ENCODE peak calls at places on chromosome 9, in five cellular contexts. One of them, this sample, is unnamed.
A peak's percentile ranks its signal among the peaks of the same experiment; 100 is the strongest.

GRCh38 chr9:114273461-114273881 is 49.4 kb upstream of the ORM1 start:
- DNase-seq in NCI-H1105 treated with DMSO at 0.1 percent for 48 hours: no peak
- DNase-seq in HTR-8/SVneo: no peak
- DNase-seq in activated CD4-positive, alpha-beta T cell treated with anti-CD3 and anti-CD28 coated beads, Interleukin-2, amount 10 ng/mL, durations not matched to agents 7 days and 5 days: no peak
- DNase-seq in GDM1: no peak
- DNase-seq in this sample: no peak

GRCh38 chr9:33375841-33376321 is 26.5 kb downstream of the AQP7 start:
- DNase-seq in NCI-H1105 treated with DMSO at 0.1 percent for 48 hours: no peak
- DNase-seq in activated CD4-positive, alpha-beta T cell treated with anti-CD3 and anti-CD28 coated beads, Interleukin-2, amount 10 ng/mL, durations not matched to agents 7 days and 5 days: no peak
- DNase-seq in HTR-8/SVneo: no peak
- DNase-seq in GDM1: no peak
- DNase-seq in this sample: no peak

GRCh38 chr9:96565684-96566360 is 53.8 kb downstream of the CDC14B start:
- DNase-seq in activated CD4-positive, alpha-beta T cell treated with anti-CD3 and anti-CD28 coated beads, Interleukin-2, amount 10 ng/mL, durations not matched to agents 7 days and 5 days: no peak
- DNase-seq in GDM1: no peak
- DNase-seq in NCI-H1105 treated with DMSO at 0.1 percent for 48 hours: no peak
- DNase-seq in HTR-8/SVneo: peak; percentile 18
- DNase-seq in this sample: no peak

GRCh38 chr9:111810908-111811307 is 16.2 kb upstream of the SHOC1 start:
- DNase-seq in GDM1: no peak
- DNase-seq in NCI-H1105 treated with DMSO at 0.1 percent for 48 hours: no peak
- DNase-seq in HTR-8/SVneo: no peak
- DNase-seq in activated CD4-positive, alpha-beta T cell treated with anti-CD3 and anti-CD28 coated beads, Interleukin-2, amount 10 ng/mL, durations not matched to agents 7 days and 5 days: no peak
- DNase-seq in this sample: no peak

GRCh38 chr9:124392855-124393460 is 22.3 kb downstream of the PSMB7 start:
- DNase-seq in NCI-H1105 treated with DMSO at 0.1 percent for 48 hours: peak; percentile 67
- DNase-seq in GDM1: no peak
- DNase-seq in activated CD4-positive, alpha-beta T cell treated with anti-CD3 and anti-CD28 coated beads, Interleukin-2, amount 10 ng/mL, durations not matched to agents 7 days and 5 days: no peak
- DNase-seq in HTR-8/SVneo: peak; percentile 62
- DNase-seq in this sample: no peak

GRCh38 chr9:77585335-77585786 is 62.8 kb downstream of the GNA14 start:
- DNase-seq in GDM1: no peak
- DNase-seq in activated CD4-positive, alpha-beta T cell treated with anti-CD3 and anti-CD28 coated beads, Interleukin-2, amount 10 ng/mL, durations not matched to agents 7 days and 5 days: no peak
- DNase-seq in HTR-8/SVneo: no peak
- DNase-seq in NCI-H1105 treated with DMSO at 0.1 percent for 48 hours: no peak
- DNase-seq in this sample: no peak

GRCh38 chr9:114662081-114662989 is 4.7 kb upstream of the TEX53 start:
- DNase-seq in NCI-H1105 treated with DMSO at 0.1 percent for 48 hours: peak; percentile 20
- DNase-seq in activated CD4-positive, alpha-beta T cell treated with anti-CD3 and anti-CD28 coated beads, Interleukin-2, amount 10 ng/mL, durations not matched to agents 7 days and 5 days: peak; percentile 75
- DNase-seq in HTR-8/SVneo: peak; percentile 69
- DNase-seq in GDM1: peak; percentile 10
- DNase-seq in this sample: peak; percentile 7

GRCh38 chr9:94650924-94651323 is 11.6 kb upstream of the FBP1 start:
- DNase-seq in HTR-8/SVneo: no peak
- DNase-seq in NCI-H1105 treated with DMSO at 0.1 percent for 48 hours: no peak
- DNase-seq in activated CD4-positive, alpha-beta T cell treated with anti-CD3 and anti-CD28 coated beads, Interleukin-2, amount 10 ng/mL, durations not matched to agents 7 days and 5 days: no peak
- DNase-seq in GDM1: no peak
- DNase-seq in this sample: no peak

GRCh38 chr9:130433168-130433946 is 11.4 kb upstream of the ASS1 start:
- DNase-seq in NCI-H1105 treated with DMSO at 0.1 percent for 48 hours: peak; percentile 40
- DNase-seq in GDM1: no peak
- DNase-seq in HTR-8/SVneo: no peak
- DNase-seq in activated CD4-positive, alpha-beta T cell treated with anti-CD3 and anti-CD28 coated beads, Interleukin-2, amount 10 ng/mL, durations not matched to agents 7 days and 5 days: peak; percentile 26
- DNase-seq in this sample: no peak

GRCh38 chr9:122392284-122392683 is 21.5 kb downstream of the PTGS1 start:
- DNase-seq in GDM1: no peak
- DNase-seq in activated CD4-positive, alpha-beta T cell treated with anti-CD3 and anti-CD28 coated beads, Interleukin-2, amount 10 ng/mL, durations not matched to agents 7 days and 5 days: peak; percentile 4
- DNase-seq in NCI-H1105 treated with DMSO at 0.1 percent for 48 hours: no peak
- DNase-seq in HTR-8/SVneo: no peak
- DNase-seq in this sample: no peak

GRCh38 chr9:87540444-87541105 is 42.9 kb downstream of the DAPK1 start:
- DNase-seq in GDM1: no peak
- DNase-seq in NCI-H1105 treated with DMSO at 0.1 percent for 48 hours: no peak
- DNase-seq in HTR-8/SVneo: no peak
- DNase-seq in activated CD4-positive, alpha-beta T cell treated with anti-CD3 and anti-CD28 coated beads, Interleukin-2, amount 10 ng/mL, durations not matched to agents 7 days and 5 days: no peak
- DNase-seq in this sample: no peak

GRCh38 chr9:18473551-18474279 is at the start of gene ADAMTSL1:
- DNase-seq in NCI-H1105 treated with DMSO at 0.1 percent for 48 hours: no peak
- DNase-seq in GDM1: no peak
- DNase-seq in HTR-8/SVneo: peak; percentile 43
- DNase-seq in activated CD4-positive, alpha-beta T cell treated with anti-CD3 and anti-CD28 coated beads, Interleukin-2, amount 10 ng/mL, durations not matched to agents 7 days and 5 days: no peak
- DNase-seq in this sample: no peak

GRCh38 chr9:70065572-70065971 is 21.9 kb downstream of the MAMDC2 start:
- DNase-seq in GDM1: no peak
- DNase-seq in HTR-8/SVneo: no peak
- DNase-seq in activated CD4-positive, alpha-beta T cell treated with anti-CD3 and anti-CD28 coated beads, Interleukin-2, amount 10 ng/mL, durations not matched to agents 7 days and 5 days: no peak
- DNase-seq in NCI-H1105 treated with DMSO at 0.1 percent for 48 hours: no peak
- DNase-seq in this sample: no peak

GRCh38 chr9:13816837-13817236 is 497.1 kb downstream of the NFIB start:
- DNase-seq in HTR-8/SVneo: no peak
- DNase-seq in GDM1: no peak
- DNase-seq in NCI-H1105 treated with DMSO at 0.1 percent for 48 hours: no peak
- DNase-seq in activated CD4-positive, alpha-beta T cell treated with anti-CD3 and anti-CD28 coated beads, Interleukin-2, amount 10 ng/mL, durations not matched to agents 7 days and 5 days: no peak
- DNase-seq in this sample: no peak

GRCh38 chr9:99105152-99106043 is 485 bp downstream of the TGFBR1 start:
- DNase-seq in NCI-H1105 treated with DMSO at 0.1 percent for 48 hours: peak; percentile 9
- DNase-seq in HTR-8/SVneo: peak; percentile 54
- DNase-seq in GDM1: no peak
- DNase-seq in activated CD4-positive, alpha-beta T cell treated with anti-CD3 and anti-CD28 coated beads, Interleukin-2, amount 10 ng/mL, durations not matched to agents 7 days and 5 days: peak; percentile 29
- DNase-seq in this sample: no peak

GRCh38 chr9:70480405-70480980 is 66.0 kb upstream of the KLF9 start:
- DNase-seq in GDM1: no peak
- DNase-seq in activated CD4-positive, alpha-beta T cell treated with anti-CD3 and anti-CD28 coated beads, Interleukin-2, amount 10 ng/mL, durations not matched to agents 7 days and 5 days: no peak
- DNase-seq in NCI-H1105 treated with DMSO at 0.1 percent for 48 hours: peak; percentile 50
- DNase-seq in HTR-8/SVneo: no peak
- DNase-seq in this sample: no peak

GRCh38 chr9:98765276-98765675 is 31.1 kb downstream of the ANKS6 start:
- DNase-seq in NCI-H1105 treated with DMSO at 0.1 percent for 48 hours: no peak
- DNase-seq in GDM1: no peak
- DNase-seq in activated CD4-positive, alpha-beta T cell treated with anti-CD3 and anti-CD28 coated beads, Interleukin-2, amount 10 ng/mL, durations not matched to agents 7 days and 5 days: no peak
- DNase-seq in HTR-8/SVneo: no peak
- DNase-seq in this sample: no peak

GRCh38 chr9:113293285-113293874 is 9.8 kb downstream of the RNF183 start:
- DNase-seq in NCI-H1105 treated with DMSO at 0.1 percent for 48 hours: no peak
- DNase-seq in HTR-8/SVneo: no peak
- DNase-seq in GDM1: no peak
- DNase-seq in activated CD4-positive, alpha-beta T cell treated with anti-CD3 and anti-CD28 coated beads, Interleukin-2, amount 10 ng/mL, durations not matched to agents 7 days and 5 days: no peak
- DNase-seq in this sample: no peak

GRCh38 chr9:120902286-120902685 is 24.3 kb downstream of the TRAF1 start:
- DNase-seq in NCI-H1105 treated with DMSO at 0.1 percent for 48 hours: no peak
- DNase-seq in GDM1: no peak
- DNase-seq in HTR-8/SVneo: no peak
- DNase-seq in activated CD4-positive, alpha-beta T cell treated with anti-CD3 and anti-CD28 coated beads, Interleukin-2, amount 10 ng/mL, durations not matched to agents 7 days and 5 days: no peak
- DNase-seq in this sample: no peak

GRCh38 chr9:79655571-79655970 is 83.8 kb downstream of the TLE4 start:
- DNase-seq in NCI-H1105 treated with DMSO at 0.1 percent for 48 hours: no peak
- DNase-seq in activated CD4-positive, alpha-beta T cell treated with anti-CD3 and anti-CD28 coated beads, Interleukin-2, amount 10 ng/mL, durations not matched to agents 7 days and 5 days: no peak
- DNase-seq in GDM1: no peak
- DNase-seq in HTR-8/SVneo: no peak
- DNase-seq in this sample: no peak

GRCh38 chr9:132670359-132670815 is at the start of gene GTF3C4:
- DNase-seq in HTR-8/SVneo: peak; percentile 71
- DNase-seq in activated CD4-positive, alpha-beta T cell treated with anti-CD3 and anti-CD28 coated beads, Interleukin-2, amount 10 ng/mL, durations not matched to agents 7 days and 5 days: peak; percentile 86
- DNase-seq in GDM1: peak; percentile 69
- DNase-seq in NCI-H1105 treated with DMSO at 0.1 percent for 48 hours: peak; percentile 61
- DNase-seq in this sample: peak; percentile 60

GRCh38 chr9:30524311-30524710 is 1860.1 kb upstream of the ACO1 start:
- DNase-seq in NCI-H1105 treated with DMSO at 0.1 percent for 48 hours: no peak
- DNase-seq in GDM1: no peak
- DNase-seq in activated CD4-positive, alpha-beta T cell treated with anti-CD3 and anti-CD28 coated beads, Interleukin-2, amount 10 ng/mL, durations not matched to agents 7 days and 5 days: no peak
- DNase-seq in HTR-8/SVneo: no peak
- DNase-seq in this sample: no peak

GRCh38 chr9:131649646-131650045 is 90.2 kb downstream of the RAPGEF1 start:
- DNase-seq in GDM1: no peak
- DNase-seq in NCI-H1105 treated with DMSO at 0.1 percent for 48 hours: no peak
- DNase-seq in activated CD4-positive, alpha-beta T cell treated with anti-CD3 and anti-CD28 coated beads, Interleukin-2, amount 10 ng/mL, durations not matched to agents 7 days and 5 days: no peak
- DNase-seq in HTR-8/SVneo: no peak
- DNase-seq in this sample: no peak

This sample was measured in NCI-H1048.